ENCODE peak calls at places on chromosome 14, in seven cellular contexts. H, G, P, M, K, N and Z are unnamed samples.

GRCh38 chr14:61321385-61322010 is at the start of gene PRKCH:
- DNase-seq in G (peak), H (peak), K (no peak), N (peak), M (peak), P (peak), Z (peak)

GRCh38 chr14:22268875-22269274 is 320.1 kb downstream of the DAD1 start:
- DNase-seq in K (no peak), M (no peak), H (no peak), G (no peak), N (no peak), P (no peak), Z (no peak)

GRCh38 chr14:72946491-72946890 is 20.2 kb downstream of the DCAF4 start:
- DNase-seq in G (no peak), M (no peak), P (no peak), K (no peak), H (no peak), N (no peak), Z (no peak)

GRCh38 chr14:21510735-21511657 is at the start of gene METTL3:
- DNase-seq in H (peak), K (peak), G (peak), P (peak), N (peak), M (peak), Z (peak)

GRCh38 chr14:100147691-100148464 is 11.6 kb downstream of the DEGS2 start:
- DNase-seq in G (no peak), P (no peak), M (no peak), K (no peak), H (no peak), N (no peak), Z (no peak)

GRCh38 chr14:106308839-106309389 is 782.5 kb downstream of the TMEM121 start:
- DNase-seq in K (peak), P (no peak), G (peak), N (peak), M (peak), H (peak), Z (no peak)

GRCh38 chr14:30906752-30907658 is 32.6 kb downstream of the COCH start:
- DNase-seq in K (no peak), H (peak), P (peak), M (peak), N (no peak), G (no peak), Z (no peak)

GRCh38 chr14:73026243-73026844 is 562 bp downstream of the ZFYVE1 start:
- DNase-seq in P (no peak), M (no peak), N (no peak), H (no peak), G (no peak), K (no peak), Z (no peak)

DNA sequence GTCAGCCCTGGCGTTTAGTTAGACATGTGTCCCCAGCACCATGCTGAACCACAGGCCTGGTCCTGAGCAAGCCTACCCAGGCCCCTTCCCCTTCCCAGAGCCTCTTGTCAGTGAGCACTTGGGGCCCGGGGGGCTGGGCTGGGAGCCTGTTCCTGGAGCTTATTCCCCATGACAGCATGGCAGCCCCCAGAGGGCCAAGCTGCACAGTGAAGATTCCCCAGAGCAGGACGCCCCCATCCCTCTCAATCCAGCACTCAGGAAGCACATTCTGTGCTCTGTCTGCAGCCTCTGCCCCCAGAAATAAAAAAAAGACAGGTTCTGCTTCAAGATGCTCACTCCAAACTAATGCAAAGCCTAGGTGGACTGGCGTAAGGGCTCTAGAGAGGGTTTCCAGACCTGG is 117.3 kb downstream of the LGMN start:
- DNase-seq in H (no peak), M (no peak), G (no peak), K (no peak), N (no peak), P (no peak), Z (no peak)
- TF ChIP-seq JUND in H (no peak), M (no peak), G (no peak), K (no peak), N (no peak), P (no peak), Z (no peak)

GRCh38 chr14:97709552-97709951 is 912.4 kb downstream of the VRK1 start:
- DNase-seq in G (no peak), K (no peak), P (no peak), N (no peak), M (no peak), H (no peak), Z (no peak)
- TF ChIP-seq JUND in G (no peak), K (no peak), P (no peak), N (no peak), M (no peak), H (no peak), Z (no peak)

DNA sequence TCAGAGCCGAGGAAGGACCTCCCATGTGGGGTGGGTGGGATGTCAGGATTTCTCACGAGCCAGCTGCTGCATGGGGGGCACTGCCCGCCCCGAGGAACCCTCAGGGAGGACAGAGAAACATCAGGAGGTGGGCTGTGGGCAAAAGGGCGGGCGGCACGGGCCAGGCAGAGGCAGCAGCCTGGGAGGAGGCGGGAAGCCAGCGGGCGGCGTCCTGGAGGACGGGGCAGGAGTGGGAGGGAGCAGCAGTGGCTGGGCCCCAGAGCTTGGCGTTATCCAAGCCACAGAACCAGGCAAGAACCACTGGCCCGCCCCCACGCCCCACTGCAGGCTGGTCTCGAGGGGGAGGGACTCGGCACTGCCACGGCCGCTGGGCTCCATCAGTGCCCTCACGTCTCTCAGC is 2.4 kb downstream of the C14orf180 start:
- DNase-seq in G (peak), K (no peak), P (no peak), N (no peak), M (no peak), H (no peak), Z (no peak)
- TF ChIP-seq JUND in G (no peak), K (no peak), P (no peak), N (no peak), M (no peak), H (no peak), Z (no peak)

GRCh38 chr14:35292051-35292769 is at the start of gene PSMA6:
- DNase-seq in H (peak), P (peak), N (peak), M (peak), G (peak), K (peak), Z (peak)

GRCh38 chr14:35287481-35288013 is 4.6 kb upstream of the PSMA6 start:
- DNase-seq in P (no peak), G (no peak), K (peak), N (no peak), M (no peak), H (no peak), Z (no peak)

GRCh38 chr14:35292770-35293561 is 784 bp downstream of the PSMA6 start:
- DNase-seq in N (no peak), G (no peak), K (no peak), P (no peak), H (no peak), M (no peak), Z (peak)

GRCh38 chr14:35286707-35287106 is 5.5 kb upstream of the PSMA6 start:
- DNase-seq in H (no peak), M (no peak), G (no peak), N (no peak), P (no peak), K (no peak), Z (no peak)

GRCh38 chr14:35289623-35290022 is 2.6 kb upstream of the PSMA6 start:
- DNase-seq in H (no peak), N (no peak), M (no peak), P (no peak), K (no peak), G (no peak), Z (no peak)
- TF ChIP-seq JUND in H (no peak), N (no peak), M (no peak), P (no peak), K (no peak), G (no peak), Z (no peak)

GRCh38 chr14:32627545-32628298 is 298.6 kb downstream of the AKAP6 start:
- DNase-seq in H (no peak), M (no peak), P (no peak), N (no peak), K (no peak), G (no peak), Z (no peak)
- TF ChIP-seq JUND in H (no peak), M (no peak), P (no peak), N (no peak), K (no peak), G (no peak), Z (no peak)

GRCh38 chr14:58807271-58807670 is 169.5 kb downstream of the DACT1 start:
- DNase-seq in H (no peak), K (no peak), N (no peak), P (no peak), M (no peak), G (no peak), Z (no peak)

GRCh38 chr14:58809520-58809919 is 171.8 kb downstream of the DACT1 start:
- DNase-seq in M (no peak), H (no peak), N (no peak), G (no peak), K (no peak), P (no peak), Z (no peak)

GRCh38 chr14:58805057-58805456 is 167.3 kb downstream of the DACT1 start:
- DNase-seq in K (no peak), M (no peak), N (no peak), P (no peak), H (peak), G (no peak), Z (no peak)

GRCh38 chr14:58808828-58809227 is 171.1 kb downstream of the DACT1 start:
- DNase-seq in P (no peak), H (no peak), N (no peak), G (no peak), M (no peak), K (no peak), Z (peak)

DNA sequence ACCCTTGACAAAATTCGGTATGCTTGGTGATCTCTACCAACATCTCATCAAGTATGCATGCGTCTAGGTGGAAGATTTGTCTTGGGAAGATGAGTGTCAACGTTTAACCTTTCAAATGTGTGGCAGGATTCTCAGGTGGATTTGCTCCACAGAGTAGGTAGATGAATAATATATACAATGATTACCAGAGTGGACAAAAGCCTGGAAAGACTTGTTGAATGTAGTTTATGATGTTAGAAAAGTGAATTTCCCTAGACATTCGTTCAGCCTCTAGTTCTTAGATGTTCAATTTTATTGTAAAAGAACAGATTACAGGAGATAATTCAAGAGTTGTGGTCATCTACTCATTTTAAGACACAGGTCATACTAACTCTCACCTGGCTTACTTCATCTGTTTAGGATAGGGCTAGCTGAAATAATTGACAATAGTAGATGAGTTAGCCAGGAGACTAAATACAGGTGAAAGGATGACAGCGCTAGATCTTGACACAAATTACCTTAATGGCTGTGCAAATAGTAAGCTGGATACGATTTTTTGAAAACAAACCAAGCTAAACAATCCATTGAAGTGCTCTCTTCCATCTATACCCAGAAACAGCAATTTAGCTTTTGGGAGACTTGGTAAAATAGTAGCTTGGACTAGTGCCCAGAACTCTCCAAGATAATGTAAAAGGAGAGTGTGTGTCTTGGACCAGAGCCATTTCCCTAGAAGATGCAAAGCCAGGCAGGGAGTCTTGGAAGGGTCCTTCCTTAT is 168.0 kb downstream of the DACT1 start:
- DNase-seq in N (no peak), P (no peak), K (no peak), H (no peak), M (no peak), G (no peak), Z (no peak)
- TF ChIP-seq JUND in N (no peak), P (no peak), K (no peak), H (no peak), M (no peak), G (no peak), Z (no peak)

GRCh38 chr14:87055007-87055406 is 938.0 kb downstream of the GALC start:
- DNase-seq in K (no peak), M (no peak), P (no peak), H (no peak), G (no peak), N (no peak), Z (no peak)

GRCh38 chr14:87063181-87063580 is 929.8 kb downstream of the GALC start:
- DNase-seq in N (no peak), G (no peak), P (no peak), K (no peak), H (no peak), M (no peak), Z (no peak)

DNA sequence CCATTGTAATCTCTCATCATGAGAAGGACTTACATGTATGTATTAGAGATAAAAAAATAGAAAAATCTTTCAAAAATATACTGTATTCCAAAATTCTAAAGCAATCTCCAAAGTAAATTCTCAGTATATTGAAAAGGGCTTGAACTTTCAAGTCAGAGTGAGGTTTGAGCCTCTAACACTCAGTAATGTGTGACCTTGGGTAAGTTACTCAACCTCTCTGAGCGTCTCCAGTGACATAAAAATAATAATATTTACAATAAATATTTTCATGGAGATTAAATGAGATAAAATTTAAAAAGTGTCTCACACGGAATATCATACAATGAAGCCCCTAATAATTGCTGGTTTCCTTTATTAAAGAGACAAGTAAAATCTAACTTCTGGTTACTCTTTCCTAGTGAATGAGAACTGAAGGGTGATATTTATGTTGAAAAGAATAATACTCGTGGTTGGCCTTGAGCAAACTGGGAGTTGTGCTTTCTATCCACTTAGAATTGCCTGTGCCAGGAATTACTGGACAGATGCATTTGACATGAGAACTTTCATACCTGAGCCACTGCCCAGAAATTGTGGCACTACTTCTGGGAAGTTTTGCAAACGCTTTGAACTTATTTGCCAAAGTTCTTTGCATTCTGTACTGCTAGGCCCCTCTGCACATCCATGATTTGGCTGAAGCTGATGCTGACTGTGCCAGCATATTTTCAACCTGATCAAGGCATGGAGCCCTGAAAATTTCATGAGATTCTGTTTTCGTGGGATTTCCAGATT is 933.7 kb downstream of the GALC start:
- DNase-seq in G (no peak), K (no peak), N (no peak), H (no peak), P (no peak), M (no peak), Z (no peak)
- TF ChIP-seq JUND in G (no peak), K (no peak), N (no peak), H (no peak), P (no peak), M (no peak), Z (no peak)

DNA sequence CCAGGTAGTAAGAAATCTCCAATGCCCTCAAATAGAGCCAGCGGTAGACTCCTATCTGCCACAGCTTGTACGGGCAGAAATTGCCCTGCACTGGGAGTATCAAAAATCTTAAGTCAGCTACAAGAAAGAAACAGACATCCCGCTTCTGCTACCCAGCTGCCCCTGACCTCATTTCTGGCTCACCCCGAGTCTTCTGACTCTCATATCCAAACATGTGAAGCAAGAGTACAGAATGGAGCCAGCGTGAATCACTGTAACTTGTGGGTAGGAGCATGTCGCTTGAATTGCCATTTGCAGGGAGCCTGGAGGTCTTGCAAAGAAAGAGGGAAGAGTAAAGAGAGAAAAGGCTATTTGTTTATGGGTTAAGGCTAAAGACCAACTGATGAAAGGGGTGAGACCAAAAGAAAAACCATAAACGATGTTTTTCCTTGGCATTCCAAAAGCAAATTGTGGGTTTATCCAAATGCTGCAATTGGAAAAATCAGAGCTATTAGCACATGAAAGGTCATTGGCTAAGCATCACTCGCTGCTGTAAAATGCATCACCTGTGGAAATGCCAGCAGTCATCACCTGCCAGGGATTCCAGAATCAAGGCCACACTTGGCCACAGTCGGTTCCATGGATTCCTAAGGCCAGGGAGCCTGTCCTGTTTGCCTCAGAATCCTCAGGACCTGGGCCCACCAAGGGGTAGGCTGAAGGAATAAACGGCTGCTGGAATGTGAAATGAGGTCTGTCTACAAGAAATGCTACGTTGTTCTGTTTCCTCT is 86.6 kb downstream of the FOXN3 start:
- DNase-seq in N (no peak), G (no peak), P (no peak), H (no peak), M (no peak), K (no peak), Z (no peak)
- TF ChIP-seq JUND in N (no peak), G (no peak), P (no peak), H (no peak), M (no peak), K (no peak), Z (no peak)

DNA sequence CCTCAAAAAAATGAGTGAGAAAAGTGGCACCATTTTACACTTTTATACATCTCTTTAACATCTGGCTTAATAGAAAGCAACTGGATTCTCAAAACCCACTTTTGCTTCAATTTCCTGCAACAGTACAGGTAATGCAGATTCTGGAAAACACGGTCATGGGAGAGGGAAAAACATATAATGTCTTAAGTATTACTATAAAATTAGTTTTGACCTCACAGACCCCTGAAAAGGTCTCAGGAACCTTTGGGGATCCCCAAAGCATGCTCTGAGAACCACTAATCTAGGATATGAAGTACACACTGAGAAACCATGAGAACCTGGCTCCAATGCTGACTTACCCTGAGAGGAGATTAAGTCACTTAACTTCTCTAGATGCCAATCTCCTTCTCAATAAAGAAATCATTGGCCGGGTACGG is 64.7 kb downstream of the PPP2R5E start:
- DNase-seq in K (peak), N (no peak), P (no peak), H (no peak), M (no peak), G (no peak), Z (no peak)
- TF ChIP-seq JUND in K (no peak), N (no peak), P (no peak), H (no peak), M (no peak), G (no peak), Z (no peak)

GRCh38 chr14:75720828-75721227 is 59.8 kb downstream of the TTLL5 start:
- DNase-seq in P (no peak), G (no peak), N (no peak), K (no peak), H (no peak), M (no peak), Z (no peak)
- TF ChIP-seq JUND in P (no peak), G (no peak), N (no peak), K (no peak), H (no peak), M (no peak), Z (no peak)